ENCODE peak calls at places on chromosomes 1 and 21, in five cellular contexts. Z is WTC11, L is HepG2, E is GM12878, U is H1. O is an unnamed sample.

GRCh38 chr1:56098956-56099355 is 480.4 kb downstream of the PLPP3 start:
- DNase-seq in Z (no peak), L (no peak), E (no peak), U (no peak), O (no peak)

GRCh38 chr1:48676376-48676775 is 100.3 kb downstream of the BEND5 start:
- DNase-seq in Z (no peak), L (no peak), E (no peak), U (no peak), O (no peak)

GRCh38 chr1:212233321-212233720 is 51.9 kb upstream of the PPP2R5A start:
- DNase-seq in Z (no peak), L (no peak), E (no peak), U (no peak), O (no peak)

GRCh38 chr1:91548382-91549040 is 47.9 kb downstream of the CDC7 start:
- DNase-seq in Z (no peak), L (no peak), E (no peak), U (no peak), O (no peak)

GRCh38 chr21:26177741-26178452 is 7.3 kb upstream of the APP start:
- DNase-seq in Z (no peak), L (no peak), E (no peak), U (no peak), O (no peak)

GRCh38 chr21:31529406-31529805 is 130.1 kb upstream of the SOD1 start:
- DNase-seq in Z (no peak), L (no peak), E (no peak), U (no peak), O (no peak)

GRCh38 chr1:94215955-94216354 is 21.4 kb downstream of the ARHGAP29 start:
- DNase-seq in Z (no peak), L (no peak), E (no peak), U (no peak), O (no peak)

GRCh38 chr1:202133016-202133415 is 10.3 kb downstream of the GPR37L1 start:
- DNase-seq in Z (no peak), L (no peak), E (no peak), U (no peak), O (no peak)

GRCh38 chr1:15388201-15388880 is 21.3 kb upstream of the EFHD2 start:
- DNase-seq in Z (no peak), L (no peak), E (no peak), U (no peak), O (no peak)

GRCh38 chr1:29235955-29236742 is at the start of gene PTPRU:
- DNase-seq in Z (peak; percentile 85), L (peak; percentile 35), E (no peak), U (peak; percentile 98), O (peak; percentile 97)

GRCh38 chr1:212132040-212132439 is 96.5 kb downstream of the DTL start:
- DNase-seq in Z (no peak), L (no peak), E (no peak), U (no peak), O (no peak)

DNA sequence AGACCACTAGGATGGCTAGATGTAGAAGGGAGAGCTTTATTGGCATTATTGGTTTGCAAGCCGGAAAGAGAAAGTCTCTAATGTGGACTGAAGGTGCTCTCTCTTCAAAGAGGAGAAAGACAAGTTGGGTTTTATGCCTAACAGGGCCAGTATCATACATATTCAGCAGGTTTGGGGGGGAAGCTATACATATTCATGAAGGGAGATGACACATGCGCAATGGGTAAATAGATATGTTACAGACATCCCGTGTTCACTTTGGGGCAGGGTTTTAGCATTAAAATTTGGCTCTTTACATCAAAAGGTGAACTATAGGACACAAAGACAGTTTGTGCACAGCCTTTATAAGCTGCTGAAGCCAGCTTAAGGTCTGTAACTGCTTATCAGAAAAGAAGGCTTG is 46.5 kb upstream of the LRRN2 start:
- DNase-seq in Z (no peak), L (no peak), E (no peak), U (peak; percentile 31), O (no peak)
- TF ChIP-seq ATF2 in Z (no peak), L (no peak), E (no peak), U (no peak), O (no peak)

DNA sequence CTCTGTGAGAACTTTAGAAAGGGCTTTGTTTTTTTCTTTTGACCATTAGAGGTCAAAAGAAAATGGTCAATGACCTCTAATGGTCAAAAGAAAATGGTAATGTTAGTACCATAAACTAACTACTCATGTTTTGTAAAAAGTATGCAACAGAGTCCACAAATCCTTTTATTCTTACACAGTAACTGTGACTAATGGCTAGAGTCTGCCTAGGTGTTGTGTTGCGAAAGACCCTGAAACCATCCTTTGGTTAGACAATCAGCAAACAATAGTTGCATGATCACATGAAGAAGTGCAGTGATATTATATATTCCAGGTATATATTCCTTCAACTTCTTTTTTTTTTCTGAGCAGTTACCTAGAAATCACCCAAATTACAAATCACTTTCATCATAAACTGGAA is 40.9 kb downstream of the NEGR1 start:
- DNase-seq in Z (no peak), L (peak; percentile 54), E (no peak), U (no peak), O (no peak)
- TF ChIP-seq ATF2 in Z (no peak), L (no peak), E (no peak), U (no peak), O (no peak)

DNA sequence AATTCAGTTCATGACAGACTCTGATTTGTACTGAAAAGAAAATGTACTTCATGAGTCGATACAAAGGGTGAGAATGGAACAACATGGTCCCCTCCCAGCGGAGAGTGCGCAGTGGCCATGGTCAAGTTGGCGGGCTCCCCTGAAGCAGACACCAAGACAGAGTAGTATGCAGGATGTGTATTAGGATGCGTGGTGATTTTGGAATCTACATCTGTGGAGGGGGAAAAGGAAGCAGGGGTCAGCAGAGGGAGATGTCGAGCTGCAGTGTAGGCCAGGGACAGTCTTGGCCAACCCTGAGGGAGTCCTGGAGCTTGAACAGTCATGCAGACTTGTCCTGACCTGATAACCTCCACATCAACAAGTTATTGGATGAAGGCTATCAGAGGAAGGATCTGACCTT is 481.0 kb downstream of the OMA1 start:
- DNase-seq in Z (peak; percentile 35), L (peak; percentile 3), E (no peak), U (peak; percentile 52), O (no peak)
- TF ChIP-seq ATF2 in Z (no peak), L (no peak), E (no peak), U (no peak), O (no peak)

DNA sequence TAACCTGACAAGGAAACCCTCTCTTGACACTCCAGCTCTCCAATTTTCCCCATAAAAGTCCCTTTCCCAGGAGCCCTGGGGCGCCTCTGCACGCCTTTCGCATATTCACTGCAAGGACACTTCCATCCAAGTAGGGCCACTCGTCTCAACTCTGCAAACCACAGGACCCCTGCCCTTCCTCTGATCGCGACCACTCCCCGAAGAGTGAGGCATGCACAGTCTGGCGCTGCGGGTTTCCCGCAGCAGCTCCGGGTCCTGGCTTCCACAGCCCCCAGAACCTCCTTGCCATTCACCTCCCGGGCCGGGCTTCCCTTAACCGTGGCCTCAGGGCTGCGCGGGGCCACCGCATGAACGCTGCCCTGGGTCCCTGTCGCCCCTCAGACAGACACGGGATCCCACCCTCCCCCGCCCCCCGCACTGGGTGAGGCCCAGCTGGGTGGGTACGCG is 399 bp downstream of the ETV3 start:
- DNase-seq in Z (no peak), L (no peak), E (no peak), U (peak; percentile 56), O (no peak)
- TF ChIP-seq ATF2 in Z (no peak), L (no peak), E (no peak), U (no peak), O (no peak)

GRCh38 chr1:174005032-174005431 is 17.1 kb downstream of the RC3H1 start:
- DNase-seq in Z (no peak), L (no peak), E (peak; percentile 83), U (no peak), O (no peak)
- TF ChIP-seq ATF2 in Z (no peak), L (no peak), E (peak; percentile 48), U (no peak), O (no peak)

DNA sequence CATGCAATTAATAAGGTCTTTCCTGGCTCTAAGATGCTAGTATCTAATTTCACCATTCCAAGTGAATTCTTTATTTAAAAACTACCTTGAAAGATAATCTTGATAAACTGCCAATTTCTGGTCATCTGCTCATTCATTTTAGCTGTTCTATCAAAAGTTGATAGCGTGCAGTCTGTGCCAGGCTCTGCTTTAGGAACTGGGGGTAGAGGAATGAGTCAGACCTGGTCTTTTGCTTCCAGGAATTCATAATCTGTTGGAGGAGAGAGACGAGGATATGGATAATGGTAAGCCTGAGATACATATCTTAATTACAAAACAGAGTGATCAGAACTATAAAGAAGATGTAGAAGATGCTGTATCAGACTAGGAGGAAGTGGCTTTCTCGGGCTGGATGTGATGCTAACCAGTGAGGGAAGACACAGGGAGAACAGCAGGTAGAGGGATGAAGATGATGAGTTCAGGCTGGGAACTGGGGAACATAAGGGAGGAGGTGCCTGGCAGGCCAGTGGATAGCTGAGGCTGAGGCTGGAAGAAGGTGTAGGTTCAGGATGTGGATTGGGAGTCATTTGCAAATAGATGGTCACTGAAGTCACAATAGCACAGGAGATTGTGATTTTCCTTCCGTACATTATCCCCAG is 12.3 kb upstream of the PHC2 start:
- DNase-seq in Z (no peak), L (no peak), E (no peak), U (no peak), O (no peak)
- TF ChIP-seq ATF2 in Z (no peak), L (no peak), E (no peak), U (no peak), O (no peak)

GRCh38 chr1:167090289-167090942 is at the start of gene GPA33:
- DNase-seq in Z (no peak), L (no peak), E (no peak), U (no peak), O (no peak)
- TF ChIP-seq ATF2 in Z (no peak), L (no peak), E (no peak), U (no peak), O (no peak)